ENCODE peak calls at places on chromosomes 7 and 10, in eight cellular contexts. One of them, this sample, is unnamed.

GRCh38 chr7:16926283-16926682 is 44.5 kb upstream of the AGR3 start:
- DNase-seq in upper lobe of right lung: no peak
- DNase-seq in activated CD8-positive, alpha-beta memory T cell treated with anti-CD3 and anti-CD28 coated beads for 48 hours: no peak
- DNase-seq in B cell: peak
- DNase-seq in activated naive CD4-positive, alpha-beta T cell: no peak
- DNase-seq in iPS-NIHi11: no peak
- DNase-seq in CD4-positive, alpha-beta T cell: no peak
- DNase-seq in adipocyte: peak
- DNase-seq in this sample: peak

GRCh38 chr10:78761241-78761825 is 307.4 kb upstream of the ZMIZ1 start:
- DNase-seq in activated naive CD4-positive, alpha-beta T cell: no peak
- DNase-seq in iPS-NIHi11: no peak
- DNase-seq in B cell: no peak
- DNase-seq in adipocyte: no peak
- DNase-seq in upper lobe of right lung: peak
- DNase-seq in activated CD8-positive, alpha-beta memory T cell treated with anti-CD3 and anti-CD28 coated beads for 48 hours: no peak
- DNase-seq in CD4-positive, alpha-beta T cell: no peak
- DNase-seq in this sample: no peak

GRCh38 chr7:151249034-151249731 is 689 bp upstream of the SMARCD3 start:
- DNase-seq in upper lobe of right lung: peak
- DNase-seq in activated CD8-positive, alpha-beta memory T cell treated with anti-CD3 and anti-CD28 coated beads for 48 hours: no peak
- DNase-seq in CD4-positive, alpha-beta T cell: peak
- DNase-seq in activated naive CD4-positive, alpha-beta T cell: no peak
- DNase-seq in B cell: peak
- DNase-seq in iPS-NIHi11: peak
- DNase-seq in adipocyte: peak
- DNase-seq in this sample: peak

GRCh38 chr10:126247454-126247975 is 140.8 kb downstream of the ADAM12 start:
- DNase-seq in B cell: no peak
- DNase-seq in upper lobe of right lung: no peak
- DNase-seq in iPS-NIHi11: peak
- DNase-seq in activated naive CD4-positive, alpha-beta T cell: no peak
- DNase-seq in adipocyte: peak
- DNase-seq in CD4-positive, alpha-beta T cell: no peak
- DNase-seq in activated CD8-positive, alpha-beta memory T cell treated with anti-CD3 and anti-CD28 coated beads for 48 hours: no peak
- DNase-seq in this sample: peak

GRCh38 chr10:7649673-7650330 is 17.0 kb downstream of the ITIH5 start:
- DNase-seq in activated CD8-positive, alpha-beta memory T cell treated with anti-CD3 and anti-CD28 coated beads for 48 hours: no peak
- DNase-seq in CD4-positive, alpha-beta T cell: no peak
- DNase-seq in activated naive CD4-positive, alpha-beta T cell: no peak
- DNase-seq in adipocyte: no peak
- DNase-seq in iPS-NIHi11: no peak
- DNase-seq in B cell: no peak
- DNase-seq in upper lobe of right lung: no peak
- DNase-seq in this sample: peak

GRCh38 chr7:45111298-45112223 is at the start of gene TBRG4:
- DNase-seq in B cell: peak
- DNase-seq in activated CD8-positive, alpha-beta memory T cell treated with anti-CD3 and anti-CD28 coated beads for 48 hours: peak
- DNase-seq in CD4-positive, alpha-beta T cell: peak
- DNase-seq in iPS-NIHi11: peak
- DNase-seq in activated naive CD4-positive, alpha-beta T cell: peak
- DNase-seq in adipocyte: peak
- DNase-seq in upper lobe of right lung: peak
- DNase-seq in this sample: peak

GRCh38 chr10:120479506-120479905 is 22.5 kb downstream of the PLPP4 start:
- DNase-seq in CD4-positive, alpha-beta T cell: no peak
- DNase-seq in B cell: no peak
- DNase-seq in adipocyte: no peak
- DNase-seq in activated CD8-positive, alpha-beta memory T cell treated with anti-CD3 and anti-CD28 coated beads for 48 hours: no peak
- DNase-seq in activated naive CD4-positive, alpha-beta T cell: no peak
- DNase-seq in upper lobe of right lung: no peak
- DNase-seq in iPS-NIHi11: no peak
- DNase-seq in this sample: no peak

GRCh38 chr7:140230517-140230861 is 53.7 kb upstream of the KDM7A start:
- DNase-seq in upper lobe of right lung: peak
- DNase-seq in activated naive CD4-positive, alpha-beta T cell: peak
- DNase-seq in activated CD8-positive, alpha-beta memory T cell treated with anti-CD3 and anti-CD28 coated beads for 48 hours: peak
- DNase-seq in iPS-NIHi11: peak
- DNase-seq in adipocyte: peak
- DNase-seq in B cell: peak
- DNase-seq in CD4-positive, alpha-beta T cell: peak
- DNase-seq in this sample: no peak

GRCh38 chr10:50582766-50583762 is 40.7 kb downstream of the SGMS1 start:
- DNase-seq in CD4-positive, alpha-beta T cell: no peak
- DNase-seq in iPS-NIHi11: no peak
- DNase-seq in adipocyte: no peak
- DNase-seq in upper lobe of right lung: no peak
- DNase-seq in activated CD8-positive, alpha-beta memory T cell treated with anti-CD3 and anti-CD28 coated beads for 48 hours: no peak
- DNase-seq in activated naive CD4-positive, alpha-beta T cell: no peak
- DNase-seq in B cell: no peak
- DNase-seq in this sample: no peak

GRCh38 chr7:15555385-15555859 is 6.4 kb downstream of the AGMO start:
- DNase-seq in activated CD8-positive, alpha-beta memory T cell treated with anti-CD3 and anti-CD28 coated beads for 48 hours: no peak
- DNase-seq in iPS-NIHi11: no peak
- DNase-seq in activated naive CD4-positive, alpha-beta T cell: no peak
- DNase-seq in B cell: no peak
- DNase-seq in adipocyte: peak
- DNase-seq in CD4-positive, alpha-beta T cell: no peak
- DNase-seq in upper lobe of right lung: no peak
- DNase-seq in this sample: no peak

GRCh38 chr10:131571845-131572244 is 260.3 kb upstream of the TCERG1L start:
- DNase-seq in B cell: no peak
- DNase-seq in activated CD8-positive, alpha-beta memory T cell treated with anti-CD3 and anti-CD28 coated beads for 48 hours: no peak
- DNase-seq in activated naive CD4-positive, alpha-beta T cell: no peak
- DNase-seq in upper lobe of right lung: no peak
- DNase-seq in iPS-NIHi11: no peak
- DNase-seq in adipocyte: no peak
- DNase-seq in CD4-positive, alpha-beta T cell: no peak
- DNase-seq in this sample: no peak

GRCh38 chr7:15503603-15504280 is 58.1 kb downstream of the AGMO start:
- DNase-seq in activated CD8-positive, alpha-beta memory T cell treated with anti-CD3 and anti-CD28 coated beads for 48 hours: no peak
- DNase-seq in activated naive CD4-positive, alpha-beta T cell: no peak
- DNase-seq in upper lobe of right lung: no peak
- DNase-seq in iPS-NIHi11: no peak
- DNase-seq in CD4-positive, alpha-beta T cell: no peak
- DNase-seq in adipocyte: peak
- DNase-seq in B cell: no peak
- DNase-seq in this sample: peak

GRCh38 chr7:128939075-128939860 is 1.5 kb downstream of the IRF5 start:
- DNase-seq in B cell: peak
- DNase-seq in activated naive CD4-positive, alpha-beta T cell: no peak
- DNase-seq in activated CD8-positive, alpha-beta memory T cell treated with anti-CD3 and anti-CD28 coated beads for 48 hours: no peak
- DNase-seq in iPS-NIHi11: no peak
- DNase-seq in adipocyte: no peak
- DNase-seq in upper lobe of right lung: peak
- DNase-seq in CD4-positive, alpha-beta T cell: no peak
- DNase-seq in this sample: no peak

GRCh38 chr7:135757719-135758411 is 9.3 kb upstream of the FAM180A start:
- DNase-seq in upper lobe of right lung: no peak
- DNase-seq in B cell: no peak
- DNase-seq in activated naive CD4-positive, alpha-beta T cell: no peak
- DNase-seq in adipocyte: peak
- DNase-seq in iPS-NIHi11: no peak
- DNase-seq in activated CD8-positive, alpha-beta memory T cell treated with anti-CD3 and anti-CD28 coated beads for 48 hours: no peak
- DNase-seq in CD4-positive, alpha-beta T cell: no peak
- DNase-seq in this sample: peak

GRCh38 chr7:65411249-65411648 is 37.6 kb downstream of the ZNF92 start:
- DNase-seq in upper lobe of right lung: no peak
- DNase-seq in adipocyte: no peak
- DNase-seq in CD4-positive, alpha-beta T cell: no peak
- DNase-seq in activated CD8-positive, alpha-beta memory T cell treated with anti-CD3 and anti-CD28 coated beads for 48 hours: no peak
- DNase-seq in iPS-NIHi11: no peak
- DNase-seq in activated naive CD4-positive, alpha-beta T cell: no peak
- DNase-seq in B cell: no peak
- DNase-seq in this sample: no peak

GRCh38 chr10:48258083-48258482 is 16.4 kb downstream of the FRMPD2 start:
- DNase-seq in activated naive CD4-positive, alpha-beta T cell: no peak
- DNase-seq in B cell: no peak
- DNase-seq in adipocyte: no peak
- DNase-seq in upper lobe of right lung: no peak
- DNase-seq in activated CD8-positive, alpha-beta memory T cell treated with anti-CD3 and anti-CD28 coated beads for 48 hours: no peak
- DNase-seq in iPS-NIHi11: no peak
- DNase-seq in CD4-positive, alpha-beta T cell: no peak
- DNase-seq in this sample: no peak

GRCh38 chr10:1745794-1746456 is 8.6 kb upstream of the ADARB2 start:
- DNase-seq in iPS-NIHi11: no peak
- DNase-seq in activated CD8-positive, alpha-beta memory T cell treated with anti-CD3 and anti-CD28 coated beads for 48 hours: no peak
- DNase-seq in upper lobe of right lung: no peak
- DNase-seq in B cell: no peak
- DNase-seq in activated naive CD4-positive, alpha-beta T cell: no peak
- DNase-seq in adipocyte: no peak
- DNase-seq in CD4-positive, alpha-beta T cell: no peak
- DNase-seq in this sample: no peak

GRCh38 chr7:132836746-132837145 is 245.1 kb downstream of the CHCHD3 start:
- DNase-seq in CD4-positive, alpha-beta T cell: no peak
- DNase-seq in B cell: no peak
- DNase-seq in iPS-NIHi11: no peak
- DNase-seq in adipocyte: no peak
- DNase-seq in activated naive CD4-positive, alpha-beta T cell: no peak
- DNase-seq in upper lobe of right lung: no peak
- DNase-seq in activated CD8-positive, alpha-beta memory T cell treated with anti-CD3 and anti-CD28 coated beads for 48 hours: no peak
- DNase-seq in this sample: no peak

GRCh38 chr10:6678211-6678803 is 98.2 kb upstream of the PRKCQ start:
- DNase-seq in B cell: peak
- DNase-seq in iPS-NIHi11: peak
- DNase-seq in adipocyte: peak
- DNase-seq in upper lobe of right lung: no peak
- DNase-seq in CD4-positive, alpha-beta T cell: peak
- DNase-seq in activated CD8-positive, alpha-beta memory T cell treated with anti-CD3 and anti-CD28 coated beads for 48 hours: peak
- DNase-seq in activated naive CD4-positive, alpha-beta T cell: peak
- DNase-seq in this sample: peak

GRCh38 chr7:134448359-134449229 is 10.3 kb downstream of the AKR1B1 start:
- DNase-seq in CD4-positive, alpha-beta T cell: no peak
- DNase-seq in iPS-NIHi11: no peak
- DNase-seq in upper lobe of right lung: no peak
- DNase-seq in adipocyte: peak
- DNase-seq in activated naive CD4-positive, alpha-beta T cell: no peak
- DNase-seq in activated CD8-positive, alpha-beta memory T cell treated with anti-CD3 and anti-CD28 coated beads for 48 hours: no peak
- DNase-seq in B cell: no peak
- DNase-seq in this sample: no peak

GRCh38 chr10:7231420-7232414 is 179.1 kb downstream of the SFMBT2 start:
- DNase-seq in adipocyte: no peak
- DNase-seq in CD4-positive, alpha-beta T cell: no peak
- DNase-seq in B cell: no peak
- DNase-seq in activated naive CD4-positive, alpha-beta T cell: no peak
- DNase-seq in iPS-NIHi11: no peak
- DNase-seq in upper lobe of right lung: no peak
- DNase-seq in activated CD8-positive, alpha-beta memory T cell treated with anti-CD3 and anti-CD28 coated beads for 48 hours: no peak
- DNase-seq in this sample: no peak

GRCh38 chr10:6499974-6500373 is 80.1 kb downstream of the PRKCQ start:
- DNase-seq in activated CD8-positive, alpha-beta memory T cell treated with anti-CD3 and anti-CD28 coated beads for 48 hours: no peak
- DNase-seq in upper lobe of right lung: no peak
- DNase-seq in B cell: no peak
- DNase-seq in CD4-positive, alpha-beta T cell: no peak
- DNase-seq in activated naive CD4-positive, alpha-beta T cell: no peak
- DNase-seq in iPS-NIHi11: no peak
- DNase-seq in adipocyte: no peak
- DNase-seq in this sample: no peak

GRCh38 chr7:134460000-134460399 is 1.1 kb upstream of the AKR1B1 start:
- DNase-seq in upper lobe of right lung: no peak
- DNase-seq in iPS-NIHi11: no peak
- DNase-seq in adipocyte: no peak
- DNase-seq in B cell: no peak
- DNase-seq in activated CD8-positive, alpha-beta memory T cell treated with anti-CD3 and anti-CD28 coated beads for 48 hours: no peak
- DNase-seq in CD4-positive, alpha-beta T cell: no peak
- DNase-seq in activated naive CD4-positive, alpha-beta T cell: no peak
- DNase-seq in this sample: no peak

GRCh38 chr7:27661776-27662489 is 750 bp downstream of the HIBADH start:
- DNase-seq in activated naive CD4-positive, alpha-beta T cell: no peak
- DNase-seq in upper lobe of right lung: no peak
- DNase-seq in activated CD8-positive, alpha-beta memory T cell treated with anti-CD3 and anti-CD28 coated beads for 48 hours: peak
- DNase-seq in iPS-NIHi11: peak
- DNase-seq in B cell: peak
- DNase-seq in CD4-positive, alpha-beta T cell: peak
- DNase-seq in adipocyte: peak
- DNase-seq in this sample: peak

GRCh38 chr7:81285142-81285871 is 366.5 kb upstream of the SEMA3C start:
- DNase-seq in adipocyte: peak
- DNase-seq in CD4-positive, alpha-beta T cell: no peak
- DNase-seq in iPS-NIHi11: no peak
- DNase-seq in activated CD8-positive, alpha-beta memory T cell treated with anti-CD3 and anti-CD28 coated beads for 48 hours: no peak
- DNase-seq in activated naive CD4-positive, alpha-beta T cell: no peak
- DNase-seq in B cell: no peak
- DNase-seq in upper lobe of right lung: no peak
- DNase-seq in this sample: no peak

GRCh38 chr10:110903280-110904278 is 15.4 kb downstream of the BBIP1 start:
- DNase-seq in upper lobe of right lung: no peak
- DNase-seq in adipocyte: no peak
- DNase-seq in iPS-NIHi11: no peak
- DNase-seq in activated naive CD4-positive, alpha-beta T cell: no peak
- DNase-seq in CD4-positive, alpha-beta T cell: no peak
- DNase-seq in activated CD8-positive, alpha-beta memory T cell treated with anti-CD3 and anti-CD28 coated beads for 48 hours: no peak
- DNase-seq in B cell: no peak
- DNase-seq in this sample: no peak

GRCh38 chr10:62268027-62268398 is 631 bp downstream of the RTKN2 start:
- DNase-seq in activated CD8-positive, alpha-beta memory T cell treated with anti-CD3 and anti-CD28 coated beads for 48 hours: no peak
- DNase-seq in adipocyte: no peak
- DNase-seq in iPS-NIHi11: no peak
- DNase-seq in upper lobe of right lung: peak
- DNase-seq in activated naive CD4-positive, alpha-beta T cell: no peak
- DNase-seq in B cell: no peak
- DNase-seq in CD4-positive, alpha-beta T cell: no peak
- DNase-seq in this sample: peak

GRCh38 chr10:47412869-47413268 is 28.8 kb upstream of the ZNF488 start:
- DNase-seq in adipocyte: peak
- DNase-seq in activated CD8-positive, alpha-beta memory T cell treated with anti-CD3 and anti-CD28 coated beads for 48 hours: no peak
- DNase-seq in CD4-positive, alpha-beta T cell: no peak
- DNase-seq in iPS-NIHi11: no peak
- DNase-seq in B cell: no peak
- DNase-seq in activated naive CD4-positive, alpha-beta T cell: no peak
- DNase-seq in upper lobe of right lung: no peak
- DNase-seq in this sample: no peak

GRCh38 chr10:132416566-132417248 is 19.7 kb downstream of the PWWP2B start:
- DNase-seq in adipocyte: no peak
- DNase-seq in iPS-NIHi11: no peak
- DNase-seq in activated naive CD4-positive, alpha-beta T cell: no peak
- DNase-seq in activated CD8-positive, alpha-beta memory T cell treated with anti-CD3 and anti-CD28 coated beads for 48 hours: no peak
- DNase-seq in B cell: no peak
- DNase-seq in CD4-positive, alpha-beta T cell: no peak
- DNase-seq in upper lobe of right lung: no peak
- DNase-seq in this sample: no peak

GRCh38 chr7:132190683-132191082 is 385.6 kb downstream of the PLXNA4 start:
- DNase-seq in activated CD8-positive, alpha-beta memory T cell treated with anti-CD3 and anti-CD28 coated beads for 48 hours: no peak
- DNase-seq in upper lobe of right lung: no peak
- DNase-seq in B cell: no peak
- DNase-seq in CD4-positive, alpha-beta T cell: no peak
- DNase-seq in adipocyte: no peak
- DNase-seq in activated naive CD4-positive, alpha-beta T cell: no peak
- DNase-seq in iPS-NIHi11: no peak
- DNase-seq in this sample: no peak

GRCh38 chr7:2560175-2560695 is 1.5 kb downstream of the IQCE start:
- DNase-seq in activated naive CD4-positive, alpha-beta T cell: no peak
- DNase-seq in CD4-positive, alpha-beta T cell: no peak
- DNase-seq in activated CD8-positive, alpha-beta memory T cell treated with anti-CD3 and anti-CD28 coated beads for 48 hours: no peak
- DNase-seq in adipocyte: peak
- DNase-seq in iPS-NIHi11: no peak
- DNase-seq in B cell: no peak
- DNase-seq in upper lobe of right lung: peak
- DNase-seq in this sample: no peak

GRCh38 chr7:158407581-158408331 is 179.9 kb downstream of the PTPRN2 start:
- DNase-seq in CD4-positive, alpha-beta T cell: no peak
- DNase-seq in activated CD8-positive, alpha-beta memory T cell treated with anti-CD3 and anti-CD28 coated beads for 48 hours: no peak
- DNase-seq in B cell: no peak
- DNase-seq in activated naive CD4-positive, alpha-beta T cell: no peak
- DNase-seq in adipocyte: peak
- DNase-seq in upper lobe of right lung: peak
- DNase-seq in iPS-NIHi11: no peak
- DNase-seq in this sample: peak

GRCh38 chr7:66296001-66296521 is 90.9 kb downstream of the TPST1 start:
- DNase-seq in adipocyte: peak
- DNase-seq in upper lobe of right lung: no peak
- DNase-seq in activated CD8-positive, alpha-beta memory T cell treated with anti-CD3 and anti-CD28 coated beads for 48 hours: no peak
- DNase-seq in CD4-positive, alpha-beta T cell: no peak
- DNase-seq in iPS-NIHi11: no peak
- DNase-seq in activated naive CD4-positive, alpha-beta T cell: no peak
- DNase-seq in B cell: no peak
- DNase-seq in this sample: no peak

GRCh38 chr10:77291596-77292505 is 345.8 kb downstream of the KCNMA1 start:
- DNase-seq in activated CD8-positive, alpha-beta memory T cell treated with anti-CD3 and anti-CD28 coated beads for 48 hours: no peak
- DNase-seq in activated naive CD4-positive, alpha-beta T cell: no peak
- DNase-seq in upper lobe of right lung: no peak
- DNase-seq in adipocyte: peak
- DNase-seq in CD4-positive, alpha-beta T cell: no peak
- DNase-seq in iPS-NIHi11: no peak
- DNase-seq in B cell: no peak
- DNase-seq in this sample: no peak

This sample was measured in A673.